ENCODE peak calls at places on chromosomes 13 and 19, in six cellular contexts. T is Peyer's patch, S is uterus, N is tibial nerve, A is lung, B is left ventricle myocardium inferior. Y is an unnamed sample.

GRCh38 chr19:35451278-35452096 is 3.4 kb downstream of the FFAR2 start:
- DNase-seq in T (no peak), N (no peak), A (no peak), B (no peak), S (no peak), Y (no peak)

GRCh38 chr19:22052644-22053013 is 345 bp downstream of the ZNF257 start:
- DNase-seq in T (peak; percentile 44), A (no peak), N (no peak), S (no peak), B (no peak), Y (no peak)

GRCh38 chr13:113002206-113002821 is 33.3 kb downstream of the MCF2L start:
- DNase-seq in S (no peak), A (no peak), B (no peak), N (no peak), T (no peak), Y (no peak)

GRCh38 chr13:101397742-101398141 is 18.6 kb downstream of the NALCN start:
- DNase-seq in S (no peak), B (no peak), N (no peak), T (no peak), A (no peak), Y (no peak)

GRCh38 chr19:18193388-18194207 is 580 bp downstream of the MPV17L2 start:
- DNase-seq in N (no peak), B (no peak), S (peak; percentile 34), A (no peak), T (no peak), Y (no peak)

GRCh38 chr19:42149447-42150202 is 17.4 kb upstream of the POU2F2 start:
- DNase-seq in B (no peak), S (no peak), A (no peak), N (no peak), T (no peak), Y (no peak)

GRCh38 chr19:45798995-45799517 is 6.4 kb upstream of the DMWD start:
- DNase-seq in B (peak; percentile 56), S (peak; percentile 80), A (peak; percentile 59), N (no peak), T (peak; percentile 77), Y (no peak)

GRCh38 chr13:42899266-42899665 is 92.8 kb downstream of the EPSTI1 start:
- DNase-seq in T (no peak), B (no peak), N (no peak), S (no peak), A (no peak), Y (no peak)

GRCh38 chr13:74136089-74136658 is 2.0 kb upstream of the KLF12 start:
- DNase-seq in S (no peak), T (peak; percentile 55), B (peak; percentile 31), A (no peak), N (no peak), Y (no peak)

GRCh38 chr13:50132937-50133276 is 117.7 kb downstream of the KCNRG start:
- DNase-seq in S (no peak), T (no peak), B (no peak), N (no peak), A (no peak), Y (no peak)

GRCh38 chr13:42758515-42758914 is 22.9 kb upstream of the FAM216B start:
- DNase-seq in N (no peak), A (no peak), S (no peak), B (no peak), T (no peak), Y (no peak)

GRCh38 chr13:44373601-44374347 is at the start of gene SERP2:
- DNase-seq in S (peak; percentile 56), A (no peak), B (peak; percentile 42), T (no peak), N (no peak), Y (no peak)

GRCh38 chr19:4861147-4861546 is 6.3 kb downstream of the PLIN3 start:
- DNase-seq in N (no peak), T (peak; percentile 91), S (no peak), A (no peak), B (no peak), Y (peak; percentile 73)

GRCh38 chr19:12913011-12913561 is 6.0 kb downstream of the SYCE2 start:
- DNase-seq in A (no peak), B (peak; percentile 77), N (peak; percentile 68), S (peak; percentile 61), T (peak; percentile 62), Y (peak; percentile 90)

GRCh38 chr13:40342901-40343300 is 323.5 kb downstream of the FOXO1 start:
- DNase-seq in S (no peak), A (no peak), B (no peak), N (no peak), T (no peak), Y (no peak)

GRCh38 chr19:50878851-50879250 is 5.6 kb downstream of the KLK2 start:
- DNase-seq in B (no peak), A (no peak), S (no peak), T (no peak), N (no peak), Y (no peak)

GRCh38 chr13:59715591-59715990 is 448.1 kb downstream of the DIAPH3 start:
- DNase-seq in B (no peak), N (no peak), A (no peak), S (no peak), T (no peak), Y (no peak)

GRCh38 chr19:29547981-29548380 is 22.2 kb downstream of the VSTM2B start:
- DNase-seq in S (no peak), A (no peak), N (no peak), B (no peak), T (peak; percentile 32), Y (no peak)

GRCh38 chr13:27353166-27353583 is 71.2 kb upstream of the GTF3A start:
- DNase-seq in T (no peak), A (no peak), B (no peak), S (no peak), N (no peak), Y (no peak)

GRCh38 chr13:77329133-77330008 is 2.5 kb upstream of the MYCBP2 start:
- DNase-seq in T (peak; percentile 97), B (peak; percentile 80), S (peak; percentile 80), A (peak; percentile 84), N (peak; percentile 76), Y (peak; percentile 75)

GRCh38 chr19:19588546-19588945 is 29.9 kb downstream of the PBX4 start:
- DNase-seq in A (no peak), N (no peak), S (no peak), B (no peak), T (no peak), Y (no peak)

GRCh38 chr13:33017410-33017929 is 1.2 kb downstream of the KL start:
- DNase-seq in N (peak; percentile 46), T (peak; percentile 53), B (peak; percentile 48), S (peak; percentile 41), A (no peak), Y (no peak)

GRCh38 chr13:97468331-97468730 is 34.4 kb downstream of the RAP2A start:
- DNase-seq in B (no peak), T (no peak), S (no peak), A (no peak), N (no peak), Y (no peak)

GRCh38 chr13:38518328-38518727 is 168.5 kb upstream of the FREM2 start:
- DNase-seq in T (no peak), B (no peak), N (no peak), S (no peak), A (no peak), Y (no peak)

GRCh38 chr19:49687566-49688316 is 1.7 kb upstream of the ADM5 start:
- DNase-seq in A (no peak), T (no peak), B (no peak), S (no peak), N (no peak), Y (no peak)

GRCh38 chr13:114067381-114067885 is 65.0 kb downstream of the RASA3 start:
- DNase-seq in A (no peak), T (no peak), S (no peak), B (no peak), N (peak; percentile 10), Y (no peak)

GRCh38 chr19:1424182-1424955 is 13.8 kb upstream of the RPS15 start:
- DNase-seq in N (no peak), T (no peak), B (no peak), A (no peak), S (no peak), Y (no peak)
- H3K4me1 ChIP-seq in N (no peaks in the 10 kb centered on the region), T (peaks cover 7% of the 10 kb centered on the region), B (peaks cover 30% of the 10 kb centered on the region), A (no peaks in the 10 kb centered on the region), S (peaks cover 6% of the 10 kb centered on the region), Y (no peaks in the 10 kb centered on the region)

DNA sequence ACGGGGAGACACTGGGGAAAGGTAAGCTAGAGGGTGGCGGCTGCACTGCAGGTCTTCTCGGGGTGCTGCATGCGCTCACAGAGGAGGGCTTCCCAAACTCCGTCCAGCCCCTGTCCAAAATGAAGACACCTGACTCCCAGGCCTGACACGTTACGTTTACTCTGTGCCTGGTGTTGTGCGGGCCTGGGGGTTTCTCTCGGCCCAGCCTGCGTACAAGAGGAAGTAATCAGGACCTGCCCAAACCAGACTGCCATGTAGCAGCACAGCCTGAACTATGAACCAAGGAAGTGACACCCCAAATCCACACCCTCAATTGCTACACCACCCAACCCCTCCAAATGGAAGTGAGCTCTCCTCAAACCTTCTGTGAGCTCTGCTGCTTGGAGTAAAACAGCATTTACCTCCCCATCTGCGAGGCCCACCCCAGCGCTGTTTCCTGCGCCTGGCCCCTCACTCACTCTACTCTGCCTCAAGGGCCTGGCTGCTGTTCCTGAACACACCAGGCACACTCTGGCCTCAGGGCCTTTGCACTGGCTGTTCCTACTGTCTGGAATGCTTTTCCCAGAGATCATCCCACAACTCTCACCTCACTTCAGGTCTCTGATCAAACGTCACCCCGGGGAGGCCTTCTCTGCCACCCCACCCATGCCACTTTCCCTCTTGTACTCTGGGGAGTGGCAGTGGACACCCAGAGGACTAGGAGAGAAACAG is 3.0 kb downstream of the HSPBP1 start:
- DNase-seq in S (no peak), B (no peak), T (no peak), N (no peak), A (no peak), Y (no peak)
- H3K27ac ChIP-seq in S (no peak overlapping the region), B (no peak overlapping the region), T (peak overlapping the region; percentile 36), N (no peak overlapping the region), A (no peak overlapping the region), Y (no peak overlapping the region)

DNA sequence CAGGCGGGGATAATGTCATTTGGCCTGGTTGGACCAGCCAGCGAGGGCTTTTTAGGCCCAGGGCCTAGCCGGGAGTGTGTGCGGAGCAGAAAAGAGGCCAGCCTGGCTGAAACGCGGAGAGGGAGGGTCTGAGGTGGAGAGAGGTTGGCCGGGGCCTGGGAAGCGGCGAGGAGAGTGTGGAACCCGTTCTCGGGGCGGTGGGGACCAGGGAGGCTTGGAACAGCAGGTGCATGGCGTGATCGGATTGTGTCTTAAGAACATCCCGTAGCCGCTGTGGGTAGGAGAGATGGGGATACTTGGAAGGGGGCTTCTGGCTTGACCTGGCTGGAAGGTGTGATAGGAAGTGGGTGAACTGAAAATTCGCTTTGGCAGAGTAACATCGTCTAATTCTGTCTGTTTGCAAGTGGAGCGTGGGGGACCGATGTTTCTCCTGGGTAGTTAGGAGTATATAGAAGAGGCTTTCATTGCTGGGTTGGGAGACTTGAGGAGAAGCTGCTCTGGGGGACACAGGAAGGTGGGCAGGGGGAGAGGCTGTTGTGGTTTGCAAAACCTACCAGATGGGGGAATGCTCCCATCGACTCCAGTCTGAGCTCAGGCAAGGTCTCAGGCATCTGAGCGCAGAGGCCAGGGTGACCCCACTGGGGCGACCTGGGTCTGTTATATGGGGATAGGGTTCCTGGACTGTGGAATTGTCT is 942 bp downstream of the CERS4 start:
- DNase-seq in S (no peak), N (no peak), A (no peak), T (peak; percentile 49), B (no peak), Y (no peak)
- H3K4me3 ChIP-seq in S (peak overlapping the region; percentile 61), N (peak overlapping the region; percentile 86), A (peak overlapping the region; percentile 83), T (peak overlapping the region; percentile 57), B (peak overlapping the region; percentile 89), Y (peak overlapping the region; percentile 94)

DNA sequence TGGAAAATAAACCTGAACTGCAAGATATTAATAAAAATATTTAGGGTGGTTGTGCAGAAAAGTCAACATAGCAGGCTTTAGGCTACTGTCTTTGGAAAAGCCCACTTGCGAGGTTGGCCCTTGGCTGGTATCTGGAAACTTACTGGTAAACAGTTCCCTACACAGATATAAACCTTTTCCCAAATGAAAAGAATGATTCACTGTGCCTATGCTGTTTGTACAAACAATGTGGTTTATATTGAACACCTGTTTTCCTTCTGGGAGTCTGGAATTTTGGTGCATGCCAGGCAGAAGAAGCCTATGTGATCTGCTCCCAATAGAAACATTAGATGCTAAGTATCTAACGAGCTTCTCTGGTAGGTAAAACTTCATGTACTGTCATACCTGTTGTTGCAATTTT is 29.7 kb upstream of the SOHLH2 start:
- DNase-seq in S (no peak), A (no peak), N (no peak), B (no peak), T (no peak), Y (no peak)
- H3K4me1 ChIP-seq in S (no peaks in the 10 kb centered on the region), A (no peaks in the 10 kb centered on the region), N (no peaks in the 10 kb centered on the region), B (no peaks in the 10 kb centered on the region), T (no peaks in the 10 kb centered on the region), Y (no peaks in the 10 kb centered on the region)